ENCODE peak calls at places on chromosomes 5 and 9, in five cellular contexts. One of them, this sample, is unnamed. For H3K36me3, the result is how much of the 10 kb centered on the place peaks cover.

GRCh38 chr5:140551872-140552271 is 4.4 kb downstream of the EIF4EBP3 start:
- DNase-seq in esophagus squamous epithelium: no peak
- DNase-seq in upper lobe of right lung: no peak
- DNase-seq in brain microvascular endothelial cell: no peak
- DNase-seq in HepG2: no peak
- DNase-seq in this sample: no peak

GRCh38 chr9:98520221-98520920 is 188.4 kb downstream of the GABBR2 start:
- DNase-seq in esophagus squamous epithelium: no peak
- DNase-seq in upper lobe of right lung: no peak
- DNase-seq in brain microvascular endothelial cell: no peak
- DNase-seq in HepG2: no peak
- DNase-seq in this sample: no peak

GRCh38 chr9:125805057-125805456 is 57.9 kb downstream of the PBX3 start:
- DNase-seq in esophagus squamous epithelium: no peak
- DNase-seq in upper lobe of right lung: no peak
- DNase-seq in brain microvascular endothelial cell: no peak
- DNase-seq in HepG2: no peak
- DNase-seq in this sample: no peak

GRCh38 chr5:170757182-170757601 is 26.3 kb upstream of the GABRP start:
- DNase-seq in esophagus squamous epithelium: no peak
- DNase-seq in upper lobe of right lung: no peak
- DNase-seq in brain microvascular endothelial cell: peak
- DNase-seq in HepG2: peak
- DNase-seq in this sample: no peak

GRCh38 chr9:976805-977360 is 428 bp downstream of the DMRT3 start:
- DNase-seq in esophagus squamous epithelium: no peak
- DNase-seq in upper lobe of right lung: no peak
- DNase-seq in brain microvascular endothelial cell: no peak
- DNase-seq in HepG2: no peak
- DNase-seq in this sample: no peak

GRCh38 chr5:151570058-151570457 is 21.1 kb downstream of the FAT2 start:
- DNase-seq in esophagus squamous epithelium: no peak
- DNase-seq in upper lobe of right lung: no peak
- DNase-seq in brain microvascular endothelial cell: no peak
- DNase-seq in HepG2: no peak
- DNase-seq in this sample: no peak

GRCh38 chr9:124139001-124139400 is 118.7 kb upstream of the NEK6 start:
- DNase-seq in esophagus squamous epithelium: no peak
- DNase-seq in upper lobe of right lung: no peak
- DNase-seq in brain microvascular endothelial cell: peak
- DNase-seq in HepG2: no peak
- DNase-seq in this sample: no peak

GRCh38 chr9:128899566-128900322 is 17.8 kb downstream of the LRRC8A start:
- DNase-seq in esophagus squamous epithelium: no peak
- DNase-seq in upper lobe of right lung: no peak
- DNase-seq in brain microvascular endothelial cell: no peak
- DNase-seq in HepG2: no peak
- DNase-seq in this sample: no peak

GRCh38 chr5:19902316-19902934 is 85.6 kb downstream of the CDH18 start:
- DNase-seq in esophagus squamous epithelium: no peak
- DNase-seq in upper lobe of right lung: no peak
- DNase-seq in brain microvascular endothelial cell: no peak
- DNase-seq in HepG2: no peak
- DNase-seq in this sample: no peak

GRCh38 chr5:50699737-50700136 is 33.3 kb downstream of the PARP8 start:
- DNase-seq in esophagus squamous epithelium: no peak
- DNase-seq in upper lobe of right lung: no peak
- DNase-seq in brain microvascular endothelial cell: no peak
- DNase-seq in HepG2: no peak
- DNase-seq in this sample: no peak

GRCh38 chr5:151562019-151562707 is 29.0 kb downstream of the FAT2 start:
- DNase-seq in esophagus squamous epithelium: no peak
- DNase-seq in upper lobe of right lung: no peak
- DNase-seq in brain microvascular endothelial cell: no peak
- DNase-seq in HepG2: no peak
- DNase-seq in this sample: no peak

GRCh38 chr5:177370488-177371119 is 12.9 kb downstream of the RGS14 start:
- DNase-seq in esophagus squamous epithelium: no peak
- DNase-seq in upper lobe of right lung: peak
- DNase-seq in brain microvascular endothelial cell: peak
- DNase-seq in HepG2: peak
- DNase-seq in this sample: no peak

GRCh38 chr5:93922551-93922950 is 181.2 kb upstream of the POU5F2 start:
- DNase-seq in esophagus squamous epithelium: no peak
- DNase-seq in upper lobe of right lung: no peak
- DNase-seq in brain microvascular endothelial cell: no peak
- DNase-seq in HepG2: no peak
- DNase-seq in this sample: no peak

GRCh38 chr5:84382363-84383295 is 2.1 kb downstream of the EDIL3 start:
- DNase-seq in esophagus squamous epithelium: no peak
- DNase-seq in upper lobe of right lung: peak
- DNase-seq in brain microvascular endothelial cell: peak
- DNase-seq in HepG2: no peak
- DNase-seq in this sample: no peak

GRCh38 chr5:15574806-15575205 is 74.8 kb downstream of the FBXL7 start:
- DNase-seq in esophagus squamous epithelium: no peak
- DNase-seq in upper lobe of right lung: no peak
- DNase-seq in brain microvascular endothelial cell: no peak
- DNase-seq in HepG2: no peak
- DNase-seq in this sample: no peak

GRCh38 chr9:92176068-92176799 is 61.0 kb upstream of the SPTLC1 start:
- DNase-seq in esophagus squamous epithelium: no peak
- DNase-seq in upper lobe of right lung: no peak
- DNase-seq in brain microvascular endothelial cell: no peak
- DNase-seq in HepG2: no peak
- DNase-seq in this sample: no peak

GRCh38 chr5:74009502-74009901 is 383.5 kb downstream of the ARHGEF28 start:
- DNase-seq in esophagus squamous epithelium: no peak
- DNase-seq in upper lobe of right lung: no peak
- DNase-seq in brain microvascular endothelial cell: peak
- DNase-seq in HepG2: no peak
- DNase-seq in this sample: no peak

GRCh38 chr5:1840071-1840547 is 38.9 kb downstream of the NDUFS6 start:
- DNase-seq in esophagus squamous epithelium: no peak
- DNase-seq in upper lobe of right lung: no peak
- DNase-seq in brain microvascular endothelial cell: no peak
- DNase-seq in HepG2: no peak
- DNase-seq in this sample: no peak

GRCh38 chr9:123234853-123235252 is 33.5 kb downstream of the STRBP start:
- DNase-seq in esophagus squamous epithelium: no peak
- DNase-seq in upper lobe of right lung: no peak
- DNase-seq in brain microvascular endothelial cell: no peak
- DNase-seq in HepG2: no peak
- DNase-seq in this sample: no peak

GRCh38 chr5:59897075-59897474 is 3.5 kb upstream of the PDE4D start:
- DNase-seq in esophagus squamous epithelium: no peak
- DNase-seq in upper lobe of right lung: no peak
- DNase-seq in brain microvascular endothelial cell: no peak
- DNase-seq in HepG2: no peak
- DNase-seq in this sample: no peak

GRCh38 chr9:131650254-131650653 is 89.6 kb downstream of the RAPGEF1 start:
- DNase-seq in esophagus squamous epithelium: no peak
- DNase-seq in upper lobe of right lung: no peak
- DNase-seq in brain microvascular endothelial cell: no peak
- DNase-seq in HepG2: no peak
- DNase-seq in this sample: no peak

GRCh38 chr5:88776692-88777091 is 106.3 kb downstream of the MEF2C start:
- DNase-seq in esophagus squamous epithelium: no peak
- DNase-seq in upper lobe of right lung: no peak
- DNase-seq in brain microvascular endothelial cell: no peak
- DNase-seq in HepG2: no peak
- DNase-seq in this sample: no peak

GRCh38 chr9:120931278-120932085 is 4.9 kb upstream of the TRAF1 start:
- DNase-seq in esophagus squamous epithelium: no peak
- DNase-seq in upper lobe of right lung: no peak
- DNase-seq in brain microvascular endothelial cell: no peak
- DNase-seq in HepG2: no peak
- DNase-seq in this sample: no peak

GRCh38 chr9:110148384-110148783 is 59.6 kb downstream of the C9orf152 start:
- DNase-seq in esophagus squamous epithelium: no peak
- DNase-seq in upper lobe of right lung: no peak
- DNase-seq in brain microvascular endothelial cell: no peak
- DNase-seq in HepG2: no peak
- DNase-seq in this sample: no peak

GRCh38 chr9:91166796-91167366 is 194.8 kb downstream of the AUH start:
- DNase-seq in esophagus squamous epithelium: no peak
- DNase-seq in upper lobe of right lung: no peak
- DNase-seq in brain microvascular endothelial cell: peak
- DNase-seq in HepG2: no peak
- DNase-seq in this sample: no peak

DNA sequence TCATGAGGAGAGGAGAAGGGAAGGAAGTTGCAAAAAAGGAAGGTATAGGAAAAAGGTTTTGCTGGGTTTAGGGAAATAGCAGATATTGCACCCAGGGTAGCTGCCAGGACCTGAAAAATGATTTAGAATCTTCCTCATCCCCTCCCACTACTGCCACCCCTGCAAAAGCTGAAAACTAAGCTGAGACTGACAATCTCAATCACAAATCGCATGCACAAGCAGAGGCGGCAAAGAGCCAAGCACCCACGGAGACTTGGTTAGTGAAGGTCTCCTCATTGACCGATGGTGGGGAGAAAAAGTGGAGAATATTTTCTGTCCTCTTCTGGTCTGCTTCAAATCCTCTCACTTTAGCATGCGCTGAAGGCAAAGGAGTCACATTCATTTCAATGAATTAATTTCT is 39.1 kb upstream of the PAM start:
- DNase-seq in esophagus squamous epithelium: no peak
- DNase-seq in upper lobe of right lung: no peak
- DNase-seq in brain microvascular endothelial cell: no peak
- DNase-seq in HepG2: no peak
- DNase-seq in this sample: no peak
- H3K36me3 ChIP-seq in esophagus squamous epithelium: under half
- H3K36me3 ChIP-seq in upper lobe of right lung: under half
- H3K36me3 ChIP-seq in brain microvascular endothelial cell: under half
- H3K36me3 ChIP-seq in HepG2: under half
- H3K36me3 ChIP-seq in this sample: under half

DNA sequence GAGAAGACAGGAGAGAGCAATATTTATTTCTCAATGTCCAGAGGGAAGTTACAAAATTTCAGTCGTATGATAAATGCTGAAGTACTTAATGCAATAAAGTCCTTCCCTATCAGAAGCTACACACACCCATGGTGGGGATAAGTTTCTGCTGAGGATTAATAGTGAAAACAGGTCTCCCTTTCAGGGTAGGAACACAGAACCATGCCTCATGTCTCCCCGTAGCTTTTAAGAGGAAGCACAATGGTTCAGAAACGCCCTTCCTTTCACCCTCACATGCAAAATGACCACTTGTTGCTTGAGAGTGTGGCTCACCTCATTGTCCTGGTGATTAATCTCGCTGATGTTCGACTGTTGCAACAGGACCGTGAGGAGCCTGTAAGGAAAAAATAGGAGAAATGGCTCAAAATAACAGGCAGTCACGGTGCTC is 73.6 kb downstream of the ANKRD55 start:
- DNase-seq in esophagus squamous epithelium: no peak
- DNase-seq in upper lobe of right lung: no peak
- DNase-seq in brain microvascular endothelial cell: no peak
- DNase-seq in HepG2: no peak
- DNase-seq in this sample: no peak
- H3K27ac ChIP-seq in esophagus squamous epithelium: no peak
- H3K27ac ChIP-seq in upper lobe of right lung: peak
- H3K27ac ChIP-seq in brain microvascular endothelial cell: no peak
- H3K27ac ChIP-seq in HepG2: no peak
- H3K27ac ChIP-seq in this sample: no peak

DNA sequence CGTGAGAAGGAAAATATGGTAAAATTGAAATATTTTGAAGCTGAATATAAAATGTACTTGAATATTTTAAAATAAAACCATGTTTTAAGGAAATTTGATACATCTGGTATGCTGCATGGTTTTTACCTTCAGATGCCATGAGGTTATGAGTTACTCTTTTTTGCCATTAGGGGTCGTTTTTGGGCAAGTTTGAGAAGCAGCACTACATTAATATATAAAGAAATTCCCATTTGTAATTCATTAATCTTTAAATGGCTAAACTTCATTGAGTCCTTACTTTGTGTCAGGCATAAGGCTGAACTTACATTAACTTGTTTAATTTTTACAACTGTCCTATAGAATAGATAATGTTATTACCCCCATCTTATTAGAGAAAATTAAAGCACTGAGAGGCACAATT is 152.3 kb downstream of the KDM4C start:
- DNase-seq in esophagus squamous epithelium: no peak
- DNase-seq in upper lobe of right lung: no peak
- DNase-seq in brain microvascular endothelial cell: no peak
- DNase-seq in HepG2: no peak
- DNase-seq in this sample: no peak
- TF ChIP-seq CTCF in esophagus squamous epithelium: no peak
- TF ChIP-seq CTCF in upper lobe of right lung: peak
- TF ChIP-seq CTCF in brain microvascular endothelial cell: peak
- TF ChIP-seq CTCF in HepG2: peak
- TF ChIP-seq CTCF in this sample: no peak

DNA sequence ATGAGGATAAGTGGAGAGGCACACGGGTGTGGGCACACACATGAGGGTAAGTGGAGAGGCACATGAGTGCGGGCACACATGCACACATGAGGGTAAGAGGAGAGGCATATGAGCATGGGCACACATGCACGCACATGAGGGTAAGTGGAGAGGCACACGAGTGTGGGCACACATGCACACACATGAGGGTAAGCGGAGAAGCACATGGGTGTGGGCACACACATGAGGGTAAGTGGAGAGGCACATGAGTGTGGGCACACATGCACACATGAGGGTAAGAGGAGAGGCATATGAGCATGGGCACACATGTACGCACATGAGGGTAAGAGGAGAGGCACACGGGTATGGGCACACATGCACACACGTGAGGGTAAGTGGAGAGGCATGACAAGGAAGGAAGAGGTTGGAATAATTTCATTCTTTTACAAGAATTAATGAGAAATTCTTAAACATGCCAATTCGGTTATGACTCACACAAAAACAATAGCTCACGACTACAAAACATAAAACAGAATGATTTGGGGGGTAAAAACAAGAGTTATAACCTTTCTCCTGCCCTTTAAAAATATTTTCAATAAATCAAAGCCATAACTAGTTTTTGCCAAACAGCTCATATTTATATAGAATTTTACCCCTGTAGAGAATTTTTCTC is 67.5 kb downstream of the APBA1 start:
- DNase-seq in esophagus squamous epithelium: no peak
- DNase-seq in upper lobe of right lung: no peak
- DNase-seq in brain microvascular endothelial cell: no peak
- DNase-seq in HepG2: no peak
- DNase-seq in this sample: no peak
- H3K36me3 ChIP-seq in esophagus squamous epithelium: under half
- H3K36me3 ChIP-seq in upper lobe of right lung: under half
- H3K36me3 ChIP-seq in brain microvascular endothelial cell: under half
- H3K36me3 ChIP-seq in HepG2: under half
- H3K36me3 ChIP-seq in this sample: under half

DNA sequence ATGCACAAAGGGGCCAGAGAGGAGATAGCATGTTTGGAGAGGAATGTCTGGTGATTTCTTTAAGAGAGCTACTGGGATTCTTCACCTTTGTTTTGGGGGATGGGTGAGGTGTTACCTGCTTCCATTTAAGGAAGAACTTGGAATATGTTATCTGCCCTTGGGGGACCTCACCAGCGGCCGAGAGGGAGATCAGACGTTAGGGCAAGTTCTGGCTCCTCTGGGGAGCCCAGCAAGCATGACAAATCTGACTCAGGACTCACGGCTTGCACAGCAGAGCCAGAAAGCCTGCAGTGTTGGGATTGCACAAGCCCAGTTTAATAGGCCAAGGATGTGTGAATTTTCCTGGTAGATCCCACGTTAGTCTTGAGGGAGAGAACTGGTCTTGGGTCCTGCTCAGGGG is 40.3 kb downstream of the SLC28A3 start:
- DNase-seq in esophagus squamous epithelium: no peak
- DNase-seq in upper lobe of right lung: no peak
- DNase-seq in brain microvascular endothelial cell: peak
- DNase-seq in HepG2: no peak
- DNase-seq in this sample: no peak
- H3K27ac ChIP-seq in esophagus squamous epithelium: peak
- H3K27ac ChIP-seq in upper lobe of right lung: no peak
- H3K27ac ChIP-seq in brain microvascular endothelial cell: no peak
- H3K27ac ChIP-seq in HepG2: no peak
- H3K27ac ChIP-seq in this sample: no peak

This sample was measured in thoracic aorta.